ENCODE peak calls at places on chromosome 22, in eight cellular contexts. One of them, this sample, is unnamed.

GRCh38 chr22:47628477-47629272 is 866.2 kb downstream of the TBC1D22A start:
- DNase-seq in brain microvascular endothelial cell: no peak
- DNase-seq in kidney tubule cell: no peak
- DNase-seq in SHP77: no peak
- DNase-seq in H4: no peak
- DNase-seq in activated T-cell treated with anti-CD3 and anti-CD28 coated beads for 24 hours: no peak
- DNase-seq in thoracic aorta: no peak
- DNase-seq in effector CD4-positive, alpha-beta T cell: no peak
- DNase-seq in this sample: no peak

GRCh38 chr22:36328635-36329216 is 59.0 kb downstream of the MYH9 start:
- DNase-seq in brain microvascular endothelial cell: peak
- DNase-seq in kidney tubule cell: peak
- DNase-seq in SHP77: peak
- DNase-seq in H4: peak
- DNase-seq in activated T-cell treated with anti-CD3 and anti-CD28 coated beads for 24 hours: no peak
- DNase-seq in thoracic aorta: peak
- DNase-seq in effector CD4-positive, alpha-beta T cell: no peak
- DNase-seq in this sample: peak

GRCh38 chr22:37312549-37313183 is 30.4 kb downstream of the CYTH4 start:
- DNase-seq in brain microvascular endothelial cell: no peak
- DNase-seq in kidney tubule cell: no peak
- DNase-seq in SHP77: no peak
- DNase-seq in H4: no peak
- DNase-seq in activated T-cell treated with anti-CD3 and anti-CD28 coated beads for 24 hours: no peak
- DNase-seq in thoracic aorta: no peak
- DNase-seq in effector CD4-positive, alpha-beta T cell: no peak
- DNase-seq in this sample: no peak

GRCh38 chr22:48486163-48486957 is 1341.3 kb downstream of the BRD1 start:
- DNase-seq in brain microvascular endothelial cell: no peak
- DNase-seq in kidney tubule cell: no peak
- DNase-seq in SHP77: no peak
- DNase-seq in H4: no peak
- DNase-seq in activated T-cell treated with anti-CD3 and anti-CD28 coated beads for 24 hours: no peak
- DNase-seq in thoracic aorta: no peak
- DNase-seq in effector CD4-positive, alpha-beta T cell: no peak
- DNase-seq in this sample: no peak

GRCh38 chr22:18070556-18071306 is 7.1 kb upstream of the PEX26 start:
- DNase-seq in brain microvascular endothelial cell: no peak
- DNase-seq in kidney tubule cell: no peak
- DNase-seq in SHP77: no peak
- DNase-seq in H4: no peak
- DNase-seq in activated T-cell treated with anti-CD3 and anti-CD28 coated beads for 24 hours: no peak
- DNase-seq in thoracic aorta: no peak
- DNase-seq in effector CD4-positive, alpha-beta T cell: no peak
- DNase-seq in this sample: no peak

GRCh38 chr22:32852346-32853251 is 51.1 kb downstream of the TIMP3 start:
- DNase-seq in brain microvascular endothelial cell: peak
- DNase-seq in kidney tubule cell: no peak
- DNase-seq in SHP77: no peak
- DNase-seq in H4: no peak
- DNase-seq in activated T-cell treated with anti-CD3 and anti-CD28 coated beads for 24 hours: no peak
- DNase-seq in thoracic aorta: peak
- DNase-seq in effector CD4-positive, alpha-beta T cell: no peak
- DNase-seq in this sample: no peak

GRCh38 chr22:30000566-30000965 is 79.7 kb upstream of the HORMAD2 start:
- DNase-seq in brain microvascular endothelial cell: peak
- DNase-seq in kidney tubule cell: peak
- DNase-seq in SHP77: no peak
- DNase-seq in H4: no peak
- DNase-seq in activated T-cell treated with anti-CD3 and anti-CD28 coated beads for 24 hours: no peak
- DNase-seq in thoracic aorta: no peak
- DNase-seq in effector CD4-positive, alpha-beta T cell: no peak
- DNase-seq in this sample: no peak

GRCh38 chr22:31876156-31877035 is 67.9 kb upstream of the YWHAH start:
- DNase-seq in brain microvascular endothelial cell: no peak
- DNase-seq in kidney tubule cell: no peak
- DNase-seq in SHP77: no peak
- DNase-seq in H4: no peak
- DNase-seq in activated T-cell treated with anti-CD3 and anti-CD28 coated beads for 24 hours: no peak
- DNase-seq in thoracic aorta: no peak
- DNase-seq in effector CD4-positive, alpha-beta T cell: no peak
- DNase-seq in this sample: no peak

GRCh38 chr22:18024276-18024939 is at the start of gene MICAL3:
- DNase-seq in brain microvascular endothelial cell: no peak
- DNase-seq in kidney tubule cell: peak
- DNase-seq in SHP77: peak
- DNase-seq in H4: no peak
- DNase-seq in activated T-cell treated with anti-CD3 and anti-CD28 coated beads for 24 hours: peak
- DNase-seq in thoracic aorta: no peak
- DNase-seq in effector CD4-positive, alpha-beta T cell: peak
- DNase-seq in this sample: peak

GRCh38 chr22:36787594-36787993 is 11.7 kb upstream of the IFT27 start:
- DNase-seq in brain microvascular endothelial cell: no peak
- DNase-seq in kidney tubule cell: no peak
- DNase-seq in SHP77: no peak
- DNase-seq in H4: no peak
- DNase-seq in activated T-cell treated with anti-CD3 and anti-CD28 coated beads for 24 hours: no peak
- DNase-seq in thoracic aorta: no peak
- DNase-seq in effector CD4-positive, alpha-beta T cell: no peak
- DNase-seq in this sample: no peak

GRCh38 chr22:33515733-33516297 is 404.5 kb downstream of the LARGE1 start:
- DNase-seq in brain microvascular endothelial cell: no peak
- DNase-seq in kidney tubule cell: no peak
- DNase-seq in SHP77: peak
- DNase-seq in H4: no peak
- DNase-seq in activated T-cell treated with anti-CD3 and anti-CD28 coated beads for 24 hours: no peak
- DNase-seq in thoracic aorta: no peak
- DNase-seq in effector CD4-positive, alpha-beta T cell: no peak
- DNase-seq in this sample: no peak

GRCh38 chr22:47601666-47602065 is 839.2 kb downstream of the TBC1D22A start:
- DNase-seq in brain microvascular endothelial cell: no peak
- DNase-seq in kidney tubule cell: no peak
- DNase-seq in SHP77: no peak
- DNase-seq in H4: no peak
- DNase-seq in activated T-cell treated with anti-CD3 and anti-CD28 coated beads for 24 hours: no peak
- DNase-seq in thoracic aorta: no peak
- DNase-seq in effector CD4-positive, alpha-beta T cell: no peak
- DNase-seq in this sample: peak

GRCh38 chr22:32106930-32107329 is 52.2 kb downstream of the C22orf42 start:
- DNase-seq in brain microvascular endothelial cell: no peak
- DNase-seq in kidney tubule cell: peak
- DNase-seq in SHP77: no peak
- DNase-seq in H4: no peak
- DNase-seq in activated T-cell treated with anti-CD3 and anti-CD28 coated beads for 24 hours: no peak
- DNase-seq in thoracic aorta: no peak
- DNase-seq in effector CD4-positive, alpha-beta T cell: no peak
- DNase-seq in this sample: no peak

GRCh38 chr22:30877662-30878515 is 90.7 kb downstream of the MORC2 start:
- DNase-seq in brain microvascular endothelial cell: no peak
- DNase-seq in kidney tubule cell: no peak
- DNase-seq in SHP77: no peak
- DNase-seq in H4: no peak
- DNase-seq in activated T-cell treated with anti-CD3 and anti-CD28 coated beads for 24 hours: no peak
- DNase-seq in thoracic aorta: no peak
- DNase-seq in effector CD4-positive, alpha-beta T cell: no peak
- DNase-seq in this sample: no peak

GRCh38 chr22:23115369-23115768 is 26.4 kb downstream of the RSPH14 start:
- DNase-seq in brain microvascular endothelial cell: no peak
- DNase-seq in kidney tubule cell: no peak
- DNase-seq in SHP77: no peak
- DNase-seq in H4: no peak
- DNase-seq in activated T-cell treated with anti-CD3 and anti-CD28 coated beads for 24 hours: no peak
- DNase-seq in thoracic aorta: no peak
- DNase-seq in effector CD4-positive, alpha-beta T cell: no peak
- DNase-seq in this sample: no peak

GRCh38 chr22:21725956-21726649 is 9.5 kb downstream of the YPEL1 start:
- DNase-seq in brain microvascular endothelial cell: no peak
- DNase-seq in kidney tubule cell: no peak
- DNase-seq in SHP77: no peak
- DNase-seq in H4: no peak
- DNase-seq in activated T-cell treated with anti-CD3 and anti-CD28 coated beads for 24 hours: no peak
- DNase-seq in thoracic aorta: no peak
- DNase-seq in effector CD4-positive, alpha-beta T cell: no peak
- DNase-seq in this sample: no peak

GRCh38 chr22:40462195-40462988 is 92.0 kb downstream of the SGSM3 start:
- DNase-seq in brain microvascular endothelial cell: no peak
- DNase-seq in kidney tubule cell: no peak
- DNase-seq in SHP77: no peak
- DNase-seq in H4: no peak
- DNase-seq in activated T-cell treated with anti-CD3 and anti-CD28 coated beads for 24 hours: peak
- DNase-seq in thoracic aorta: no peak
- DNase-seq in effector CD4-positive, alpha-beta T cell: peak
- DNase-seq in this sample: no peak

GRCh38 chr22:37852418-37852817 is 3.2 kb downstream of the EIF3L start:
- DNase-seq in brain microvascular endothelial cell: no peak
- DNase-seq in kidney tubule cell: no peak
- DNase-seq in SHP77: no peak
- DNase-seq in H4: no peak
- DNase-seq in activated T-cell treated with anti-CD3 and anti-CD28 coated beads for 24 hours: no peak
- DNase-seq in thoracic aorta: no peak
- DNase-seq in effector CD4-positive, alpha-beta T cell: no peak
- DNase-seq in this sample: no peak

GRCh38 chr22:46062971-46063631 is 86.1 kb upstream of the WNT7B start:
- DNase-seq in brain microvascular endothelial cell: no peak
- DNase-seq in kidney tubule cell: no peak
- DNase-seq in SHP77: no peak
- DNase-seq in H4: no peak
- DNase-seq in activated T-cell treated with anti-CD3 and anti-CD28 coated beads for 24 hours: no peak
- DNase-seq in thoracic aorta: no peak
- DNase-seq in effector CD4-positive, alpha-beta T cell: no peak
- DNase-seq in this sample: peak

GRCh38 chr22:19811811-19812771 is 42.6 kb downstream of the GNB1L start:
- DNase-seq in brain microvascular endothelial cell: no peak
- DNase-seq in kidney tubule cell: no peak
- DNase-seq in SHP77: no peak
- DNase-seq in H4: no peak
- DNase-seq in activated T-cell treated with anti-CD3 and anti-CD28 coated beads for 24 hours: no peak
- DNase-seq in thoracic aorta: no peak
- DNase-seq in effector CD4-positive, alpha-beta T cell: no peak
- DNase-seq in this sample: no peak

GRCh38 chr22:37258005-37258790 is 14.1 kb upstream of the RAC2 start:
- DNase-seq in brain microvascular endothelial cell: no peak
- DNase-seq in kidney tubule cell: no peak
- DNase-seq in SHP77: no peak
- DNase-seq in H4: no peak
- DNase-seq in activated T-cell treated with anti-CD3 and anti-CD28 coated beads for 24 hours: no peak
- DNase-seq in thoracic aorta: no peak
- DNase-seq in effector CD4-positive, alpha-beta T cell: no peak
- DNase-seq in this sample: no peak

GRCh38 chr22:22369962-22370265 is 125.3 kb downstream of the VPREB1 start:
- DNase-seq in brain microvascular endothelial cell: no peak
- DNase-seq in kidney tubule cell: no peak
- DNase-seq in SHP77: no peak
- DNase-seq in H4: no peak
- DNase-seq in activated T-cell treated with anti-CD3 and anti-CD28 coated beads for 24 hours: no peak
- DNase-seq in thoracic aorta: no peak
- DNase-seq in effector CD4-positive, alpha-beta T cell: no peak
- DNase-seq in this sample: no peak

GRCh38 chr22:36453266-36453607 is 28.2 kb downstream of the TXN2 start:
- DNase-seq in brain microvascular endothelial cell: no peak
- DNase-seq in kidney tubule cell: peak
- DNase-seq in SHP77: no peak
- DNase-seq in H4: no peak
- DNase-seq in activated T-cell treated with anti-CD3 and anti-CD28 coated beads for 24 hours: no peak
- DNase-seq in thoracic aorta: no peak
- DNase-seq in effector CD4-positive, alpha-beta T cell: no peak
- DNase-seq in this sample: no peak

GRCh38 chr22:50620861-50621490 is 7.0 kb downstream of the ARSA start:
- DNase-seq in brain microvascular endothelial cell: no peak
- DNase-seq in kidney tubule cell: no peak
- DNase-seq in SHP77: no peak
- DNase-seq in H4: no peak
- DNase-seq in activated T-cell treated with anti-CD3 and anti-CD28 coated beads for 24 hours: peak
- DNase-seq in thoracic aorta: no peak
- DNase-seq in effector CD4-positive, alpha-beta T cell: peak
- DNase-seq in this sample: no peak

GRCh38 chr22:49628351-49629023 is 199.2 kb downstream of the BRD1 start:
- DNase-seq in brain microvascular endothelial cell: no peak
- DNase-seq in kidney tubule cell: no peak
- DNase-seq in SHP77: no peak
- DNase-seq in H4: no peak
- DNase-seq in activated T-cell treated with anti-CD3 and anti-CD28 coated beads for 24 hours: no peak
- DNase-seq in thoracic aorta: no peak
- DNase-seq in effector CD4-positive, alpha-beta T cell: no peak
- DNase-seq in this sample: no peak

GRCh38 chr22:39943366-39943765 is 16.8 kb upstream of the TMA7B start:
- DNase-seq in brain microvascular endothelial cell: no peak
- DNase-seq in kidney tubule cell: no peak
- DNase-seq in SHP77: peak
- DNase-seq in H4: no peak
- DNase-seq in activated T-cell treated with anti-CD3 and anti-CD28 coated beads for 24 hours: no peak
- DNase-seq in thoracic aorta: no peak
- DNase-seq in effector CD4-positive, alpha-beta T cell: no peak
- DNase-seq in this sample: no peak

GRCh38 chr22:19782533-19782932 is 22.0 kb downstream of the TBX1 start:
- DNase-seq in brain microvascular endothelial cell: no peak
- DNase-seq in kidney tubule cell: no peak
- DNase-seq in SHP77: no peak
- DNase-seq in H4: no peak
- DNase-seq in activated T-cell treated with anti-CD3 and anti-CD28 coated beads for 24 hours: no peak
- DNase-seq in thoracic aorta: no peak
- DNase-seq in effector CD4-positive, alpha-beta T cell: no peak
- DNase-seq in this sample: no peak

GRCh38 chr22:17767236-17768065 is 6.8 kb downstream of the BID start:
- DNase-seq in brain microvascular endothelial cell: no peak
- DNase-seq in kidney tubule cell: no peak
- DNase-seq in SHP77: no peak
- DNase-seq in H4: no peak
- DNase-seq in activated T-cell treated with anti-CD3 and anti-CD28 coated beads for 24 hours: peak
- DNase-seq in thoracic aorta: no peak
- DNase-seq in effector CD4-positive, alpha-beta T cell: peak
- DNase-seq in this sample: no peak

GRCh38 chr22:27242111-27242436 is 559.5 kb downstream of the MN1 start:
- DNase-seq in brain microvascular endothelial cell: no peak
- DNase-seq in kidney tubule cell: no peak
- DNase-seq in SHP77: no peak
- DNase-seq in H4: no peak
- DNase-seq in activated T-cell treated with anti-CD3 and anti-CD28 coated beads for 24 hours: no peak
- DNase-seq in thoracic aorta: no peak
- DNase-seq in effector CD4-positive, alpha-beta T cell: no peak
- DNase-seq in this sample: no peak

GRCh38 chr22:26713823-26714449 is 56.5 kb downstream of the MIAT start:
- DNase-seq in brain microvascular endothelial cell: peak
- DNase-seq in kidney tubule cell: peak
- DNase-seq in SHP77: no peak
- DNase-seq in H4: no peak
- DNase-seq in activated T-cell treated with anti-CD3 and anti-CD28 coated beads for 24 hours: no peak
- DNase-seq in thoracic aorta: no peak
- DNase-seq in effector CD4-positive, alpha-beta T cell: no peak
- DNase-seq in this sample: no peak

GRCh38 chr22:47001288-47001687 is 238.8 kb downstream of the TBC1D22A start:
- DNase-seq in brain microvascular endothelial cell: no peak
- DNase-seq in kidney tubule cell: no peak
- DNase-seq in SHP77: no peak
- DNase-seq in H4: no peak
- DNase-seq in activated T-cell treated with anti-CD3 and anti-CD28 coated beads for 24 hours: no peak
- DNase-seq in thoracic aorta: no peak
- DNase-seq in effector CD4-positive, alpha-beta T cell: no peak
- DNase-seq in this sample: no peak

GRCh38 chr22:46089426-46090041 is 60.8 kb upstream of the PPARA start:
- DNase-seq in brain microvascular endothelial cell: no peak
- DNase-seq in kidney tubule cell: peak
- DNase-seq in SHP77: no peak
- DNase-seq in H4: no peak
- DNase-seq in activated T-cell treated with anti-CD3 and anti-CD28 coated beads for 24 hours: no peak
- DNase-seq in thoracic aorta: no peak
- DNase-seq in effector CD4-positive, alpha-beta T cell: no peak
- DNase-seq in this sample: peak

GRCh38 chr22:46110215-46110614 is 40.1 kb upstream of the PPARA start:
- DNase-seq in brain microvascular endothelial cell: peak
- DNase-seq in kidney tubule cell: peak
- DNase-seq in SHP77: no peak
- DNase-seq in H4: no peak
- DNase-seq in activated T-cell treated with anti-CD3 and anti-CD28 coated beads for 24 hours: no peak
- DNase-seq in thoracic aorta: no peak
- DNase-seq in effector CD4-positive, alpha-beta T cell: no peak
- DNase-seq in this sample: no peak

GRCh38 chr22:43529461-43529860 is 117.6 kb downstream of the MPPED1 start:
- DNase-seq in brain microvascular endothelial cell: no peak
- DNase-seq in kidney tubule cell: no peak
- DNase-seq in SHP77: no peak
- DNase-seq in H4: no peak
- DNase-seq in activated T-cell treated with anti-CD3 and anti-CD28 coated beads for 24 hours: no peak
- DNase-seq in thoracic aorta: no peak
- DNase-seq in effector CD4-positive, alpha-beta T cell: no peak
- DNase-seq in this sample: no peak